ENCODE peak calls at places on chromosomes 5 and 9, in five cellular contexts. One of them, this sample, is unnamed. For H3K27me3, the result is how much of the 10 kb centered on the place peaks cover.

GRCh38 chr5:42557689-42558088 is 134.4 kb downstream of the GHR start:
- DNase-seq in naive thymus-derived CD4-positive, alpha-beta T cell: no peak
- DNase-seq in neuronal stem cell: no peak
- DNase-seq in tibial artery: no peak
- DNase-seq in Peyer's patch: no peak
- DNase-seq in this sample: peak

GRCh38 chr5:3301316-3301715 is 294.3 kb upstream of the IRX1 start:
- DNase-seq in Peyer's patch: no peak
- DNase-seq in naive thymus-derived CD4-positive, alpha-beta T cell: no peak
- DNase-seq in neuronal stem cell: no peak
- DNase-seq in tibial artery: no peak
- DNase-seq in this sample: no peak

GRCh38 chr5:57491369-57491965 is 8.9 kb upstream of the ACTBL2 start:
- DNase-seq in neuronal stem cell: no peak
- DNase-seq in Peyer's patch: no peak
- DNase-seq in naive thymus-derived CD4-positive, alpha-beta T cell: no peak
- DNase-seq in tibial artery: no peak
- DNase-seq in this sample: no peak

GRCh38 chr5:172007795-172008465 is 1.5 kb upstream of the FBXW11 start:
- DNase-seq in tibial artery: no peak
- DNase-seq in naive thymus-derived CD4-positive, alpha-beta T cell: no peak
- DNase-seq in neuronal stem cell: no peak
- DNase-seq in Peyer's patch: no peak
- DNase-seq in this sample: no peak

GRCh38 chr9:100350188-100350587 is 2.6 kb downstream of the TEX10 start:
- DNase-seq in neuronal stem cell: no peak
- DNase-seq in naive thymus-derived CD4-positive, alpha-beta T cell: no peak
- DNase-seq in tibial artery: no peak
- DNase-seq in Peyer's patch: no peak
- DNase-seq in this sample: no peak

GRCh38 chr5:26877154-26877553 is 161.2 kb downstream of the CDH9 start:
- DNase-seq in neuronal stem cell: no peak
- DNase-seq in naive thymus-derived CD4-positive, alpha-beta T cell: no peak
- DNase-seq in Peyer's patch: no peak
- DNase-seq in tibial artery: no peak
- DNase-seq in this sample: no peak

GRCh38 chr5:6377582-6378127 is 692 bp downstream of the MED10 start:
- DNase-seq in neuronal stem cell: no peak
- DNase-seq in tibial artery: no peak
- DNase-seq in Peyer's patch: no peak
- DNase-seq in naive thymus-derived CD4-positive, alpha-beta T cell: no peak
- DNase-seq in this sample: no peak

GRCh38 chr5:138179277-138179857 is 455 bp downstream of the KIF20A start:
- DNase-seq in naive thymus-derived CD4-positive, alpha-beta T cell: peak
- DNase-seq in tibial artery: no peak
- DNase-seq in Peyer's patch: no peak
- DNase-seq in neuronal stem cell: peak
- DNase-seq in this sample: no peak

GRCh38 chr9:88947581-88948573 is 43.4 kb upstream of the S1PR3 start:
- DNase-seq in tibial artery: no peak
- DNase-seq in neuronal stem cell: no peak
- DNase-seq in Peyer's patch: no peak
- DNase-seq in naive thymus-derived CD4-positive, alpha-beta T cell: no peak
- DNase-seq in this sample: no peak

DNA sequence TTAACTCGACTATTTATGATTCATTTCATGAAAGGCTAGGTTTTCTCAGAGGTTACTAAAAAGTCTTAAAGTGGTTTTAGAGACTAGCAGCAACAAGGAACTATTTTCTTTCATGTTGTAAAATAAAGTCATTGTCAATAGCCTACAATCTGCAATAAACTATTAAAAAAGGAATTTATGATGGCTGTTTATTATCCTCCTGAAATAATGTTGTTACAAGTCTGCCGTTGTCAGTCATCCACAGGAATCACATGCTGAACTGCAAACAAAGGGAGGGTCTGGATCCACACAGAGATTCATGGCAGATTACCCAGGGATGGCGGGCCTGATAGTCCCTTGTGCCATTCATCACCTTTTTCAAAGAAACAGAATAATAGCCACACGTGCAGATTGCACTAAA is 49.2 kb downstream of the TMEM174 start:
- DNase-seq in Peyer's patch: no peak
- DNase-seq in neuronal stem cell: no peak
- DNase-seq in tibial artery: no peak
- DNase-seq in naive thymus-derived CD4-positive, alpha-beta T cell: no peak
- DNase-seq in this sample: no peak
- H3K27me3 ChIP-seq in Peyer's patch: under half
- H3K27me3 ChIP-seq in neuronal stem cell: under half
- H3K27me3 ChIP-seq in tibial artery: under half
- H3K27me3 ChIP-seq in naive thymus-derived CD4-positive, alpha-beta T cell: under half
- H3K27me3 ChIP-seq in this sample: under half

DNA sequence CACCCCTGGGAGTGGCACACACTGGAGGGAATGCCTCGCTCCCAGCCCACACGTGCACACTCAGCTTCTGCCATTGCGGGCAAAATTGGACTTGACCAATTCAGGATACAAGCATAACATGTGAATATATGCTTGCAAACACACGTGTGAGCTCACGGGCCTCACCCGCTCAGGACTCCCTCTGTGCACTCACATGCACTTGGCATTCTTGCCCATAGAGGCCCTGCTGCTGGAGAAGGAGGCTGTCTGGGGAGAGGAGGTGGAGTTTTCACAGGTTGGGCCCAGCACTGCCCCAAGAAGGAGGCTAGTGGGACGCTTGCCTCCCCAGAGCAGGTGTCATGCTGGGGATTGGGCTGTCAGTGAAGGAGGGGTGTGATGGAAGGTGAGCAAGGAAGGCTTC is 1.7 kb downstream of the MYMK start:
- DNase-seq in tibial artery: no peak
- DNase-seq in Peyer's patch: no peak
- DNase-seq in neuronal stem cell: no peak
- DNase-seq in naive thymus-derived CD4-positive, alpha-beta T cell: no peak
- DNase-seq in this sample: no peak
- H3K27me3 ChIP-seq in tibial artery: under half
- H3K27me3 ChIP-seq in Peyer's patch: under half
- H3K27me3 ChIP-seq in neuronal stem cell: under half
- H3K27me3 ChIP-seq in naive thymus-derived CD4-positive, alpha-beta T cell: under half
- H3K27me3 ChIP-seq in this sample: under half

GRCh38 chr9:115142090-115142489 is 24.1 kb upstream of the TNC start:
- DNase-seq in neuronal stem cell: no peak
- DNase-seq in Peyer's patch: no peak
- DNase-seq in tibial artery: no peak
- DNase-seq in naive thymus-derived CD4-positive, alpha-beta T cell: no peak
- DNase-seq in this sample: no peak
- H3K27me3 ChIP-seq in neuronal stem cell: under half
- H3K27me3 ChIP-seq in Peyer's patch: under half
- H3K27me3 ChIP-seq in tibial artery: under half
- H3K27me3 ChIP-seq in naive thymus-derived CD4-positive, alpha-beta T cell: under half
- H3K27me3 ChIP-seq in this sample: under half

GRCh38 chr5:74252033-74252430 is 388.5 kb downstream of the ENC1 start:
- DNase-seq in Peyer's patch: no peak
- DNase-seq in naive thymus-derived CD4-positive, alpha-beta T cell: no peak
- DNase-seq in tibial artery: no peak
- DNase-seq in neuronal stem cell: no peak
- DNase-seq in this sample: no peak
- H3K27me3 ChIP-seq in Peyer's patch: under half
- H3K27me3 ChIP-seq in naive thymus-derived CD4-positive, alpha-beta T cell: under half
- H3K27me3 ChIP-seq in tibial artery: under half
- H3K27me3 ChIP-seq in neuronal stem cell: under half
- H3K27me3 ChIP-seq in this sample: under half

DNA sequence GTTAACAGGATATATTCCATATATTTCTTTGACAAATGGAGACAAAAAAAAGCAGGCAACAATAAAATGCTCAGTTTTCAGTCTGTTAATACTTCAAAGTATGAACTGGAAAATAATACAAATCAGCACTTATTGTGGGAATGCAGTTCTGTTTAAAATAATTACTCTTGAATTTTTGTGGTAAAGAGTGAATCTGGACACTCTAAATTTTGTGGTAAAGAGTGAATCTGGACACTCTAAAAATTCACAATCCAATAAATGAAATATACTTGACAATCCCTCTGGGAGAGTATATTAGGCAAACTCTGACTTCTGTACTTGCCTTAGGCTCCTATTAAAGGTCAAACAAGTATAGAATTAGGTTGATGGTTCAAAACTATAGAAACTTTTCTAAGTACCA is 141.9 kb upstream of the RASA1 start:
- DNase-seq in naive thymus-derived CD4-positive, alpha-beta T cell: no peak
- DNase-seq in tibial artery: no peak
- DNase-seq in neuronal stem cell: no peak
- DNase-seq in Peyer's patch: no peak
- DNase-seq in this sample: no peak
- H3K27me3 ChIP-seq in naive thymus-derived CD4-positive, alpha-beta T cell: under half
- H3K27me3 ChIP-seq in tibial artery: under half
- H3K27me3 ChIP-seq in neuronal stem cell: under half
- H3K27me3 ChIP-seq in Peyer's patch: under half
- H3K27me3 ChIP-seq in this sample: under half

DNA sequence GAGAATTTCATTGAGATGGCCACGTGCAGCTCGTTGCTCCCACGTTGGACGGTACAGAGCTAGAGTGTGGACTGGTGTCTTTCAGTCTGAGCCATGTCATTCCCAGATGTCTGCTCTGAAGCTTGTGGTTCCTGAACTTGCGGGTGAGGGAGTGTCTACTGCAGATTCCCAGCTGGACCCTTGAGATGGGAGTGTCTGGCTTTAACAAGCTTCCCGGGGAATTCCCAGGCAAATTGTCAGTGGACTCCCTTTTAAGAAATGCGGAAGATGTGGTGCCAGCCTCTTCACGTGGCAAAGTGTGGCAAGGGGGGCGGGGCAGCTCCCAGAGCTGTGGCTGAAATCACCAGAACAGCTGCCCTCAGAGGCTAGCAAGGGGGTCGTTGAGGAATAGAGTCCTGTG is 37.1 kb downstream of the PRRX2 start:
- DNase-seq in naive thymus-derived CD4-positive, alpha-beta T cell: no peak
- DNase-seq in neuronal stem cell: no peak
- DNase-seq in Peyer's patch: no peak
- DNase-seq in tibial artery: peak
- DNase-seq in this sample: no peak
- H3K27me3 ChIP-seq in naive thymus-derived CD4-positive, alpha-beta T cell: under half
- H3K27me3 ChIP-seq in neuronal stem cell: under half
- H3K27me3 ChIP-seq in Peyer's patch: under half
- H3K27me3 ChIP-seq in tibial artery: under half
- H3K27me3 ChIP-seq in this sample: under half

GRCh38 chr5:148090780-148091221 is 27.0 kb downstream of the SPINK5 start:
- DNase-seq in naive thymus-derived CD4-positive, alpha-beta T cell: no peak
- DNase-seq in neuronal stem cell: no peak
- DNase-seq in Peyer's patch: no peak
- DNase-seq in tibial artery: no peak
- DNase-seq in this sample: no peak
- H3K27me3 ChIP-seq in naive thymus-derived CD4-positive, alpha-beta T cell: under half
- H3K27me3 ChIP-seq in neuronal stem cell: under half
- H3K27me3 ChIP-seq in Peyer's patch: under half
- H3K27me3 ChIP-seq in tibial artery: under half
- H3K27me3 ChIP-seq in this sample: under half

DNA sequence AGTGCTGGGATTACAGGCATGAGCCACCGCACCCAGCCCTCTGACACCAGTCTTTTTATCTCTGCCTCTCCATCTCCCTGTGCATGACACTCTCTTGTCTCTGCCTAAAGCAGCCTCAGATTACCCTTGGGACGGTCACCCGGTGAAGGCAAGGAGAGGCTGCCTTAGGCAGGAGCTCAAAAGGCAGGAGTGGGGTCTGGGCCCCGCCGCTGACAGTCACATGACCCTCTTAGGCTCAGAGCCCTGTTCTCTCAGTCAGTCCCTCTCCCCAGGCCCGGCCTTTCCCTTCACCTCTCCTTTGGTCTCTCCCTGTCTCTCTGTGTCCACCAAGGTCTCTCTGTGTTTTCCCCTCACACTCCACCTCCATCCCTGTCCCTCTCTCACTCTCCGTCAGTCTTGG is 22.5 kb downstream of the ADGRD2 start:
- DNase-seq in tibial artery: no peak
- DNase-seq in naive thymus-derived CD4-positive, alpha-beta T cell: no peak
- DNase-seq in Peyer's patch: no peak
- DNase-seq in neuronal stem cell: no peak
- DNase-seq in this sample: no peak
- H3K27me3 ChIP-seq in tibial artery: under half
- H3K27me3 ChIP-seq in naive thymus-derived CD4-positive, alpha-beta T cell: under half
- H3K27me3 ChIP-seq in Peyer's patch: under half
- H3K27me3 ChIP-seq in neuronal stem cell: under half
- H3K27me3 ChIP-seq in this sample: under half

GRCh38 chr5:135535820-135536801 is at the start of gene NEUROG1:
- DNase-seq in neuronal stem cell: peak
- DNase-seq in tibial artery: no peak
- DNase-seq in naive thymus-derived CD4-positive, alpha-beta T cell: no peak
- DNase-seq in Peyer's patch: no peak
- DNase-seq in this sample: no peak

GRCh38 chr5:135537745-135538144 is 2.0 kb upstream of the NEUROG1 start:
- DNase-seq in tibial artery: no peak
- DNase-seq in naive thymus-derived CD4-positive, alpha-beta T cell: no peak
- DNase-seq in neuronal stem cell: no peak
- DNase-seq in Peyer's patch: no peak
- DNase-seq in this sample: no peak

GRCh38 chr5:135535420-135535819 is 344 bp downstream of the NEUROG1 start:
- DNase-seq in neuronal stem cell: no peak
- DNase-seq in Peyer's patch: no peak
- DNase-seq in tibial artery: no peak
- DNase-seq in naive thymus-derived CD4-positive, alpha-beta T cell: no peak
- DNase-seq in this sample: no peak

GRCh38 chr5:135538261-135538660 is 2.5 kb upstream of the NEUROG1 start:
- DNase-seq in naive thymus-derived CD4-positive, alpha-beta T cell: no peak
- DNase-seq in neuronal stem cell: no peak
- DNase-seq in tibial artery: no peak
- DNase-seq in Peyer's patch: no peak
- DNase-seq in this sample: no peak

GRCh38 chr5:135537271-135537670 is 1.5 kb upstream of the NEUROG1 start:
- DNase-seq in tibial artery: no peak
- DNase-seq in Peyer's patch: no peak
- DNase-seq in neuronal stem cell: no peak
- DNase-seq in naive thymus-derived CD4-positive, alpha-beta T cell: no peak
- DNase-seq in this sample: no peak
- H3K27me3 ChIP-seq in tibial artery: under half
- H3K27me3 ChIP-seq in Peyer's patch: under half
- H3K27me3 ChIP-seq in neuronal stem cell: half or more
- H3K27me3 ChIP-seq in naive thymus-derived CD4-positive, alpha-beta T cell: under half
- H3K27me3 ChIP-seq in this sample: under half

GRCh38 chr9:136295055-136295454 is 8.8 kb downstream of the CCDC187 start:
- DNase-seq in Peyer's patch: no peak
- DNase-seq in tibial artery: no peak
- DNase-seq in naive thymus-derived CD4-positive, alpha-beta T cell: no peak
- DNase-seq in neuronal stem cell: no peak
- DNase-seq in this sample: no peak
- H3K27me3 ChIP-seq in Peyer's patch: under half
- H3K27me3 ChIP-seq in tibial artery: under half
- H3K27me3 ChIP-seq in naive thymus-derived CD4-positive, alpha-beta T cell: under half
- H3K27me3 ChIP-seq in neuronal stem cell: under half
- H3K27me3 ChIP-seq in this sample: under half

This sample was measured in right lobe of liver.